ENCODE peak calls at places on chromosome 18, in ten cellular contexts. L is GM12865, P is dorsolateral prefrontal cortex, V is mucosa of descending colon, O is foreskin fibroblast, C is MCF 10A, J is IMR-90, Y is left lung, K is neural progenitor cell, E is transverse colon. M is an unnamed sample.

GRCh38 chr18:53795061-53795460 is 429.4 kb downstream of the MBD2 start:
- DNase-seq in P (no peak), J (no peak), V (no peak), E (no peak), Y (no peak), K (no peak), C (peak; percentile 48), O (peak; percentile 23), L (no peak), M (no peak)

GRCh38 chr18:11946756-11947155 is 34.6 kb upstream of the IMPA2 start:
- DNase-seq in C (peak; percentile 49), E (no peak), Y (no peak), O (no peak), P (no peak), L (no peak), J (peak; percentile 67), V (no peak), K (peak; percentile 24), M (no peak)

GRCh38 chr18:13318644-13319501 is 100.3 kb downstream of the LDLRAD4 start:
- DNase-seq in J (no peak), E (no peak), C (no peak), K (no peak), O (no peak), P (no peak), Y (no peak), V (no peak), L (no peak), M (no peak)

GRCh38 chr18:75252136-75252535 is 41.5 kb downstream of the TSHZ1 start:
- DNase-seq in V (no peak), O (no peak), Y (no peak), C (no peak), K (no peak), J (no peak), E (no peak), L (no peak), P (no peak), M (no peak)

GRCh38 chr18:77106331-77106730 is 26.3 kb downstream of the MBP start:
- DNase-seq in K (no peak), O (no peak), Y (peak; percentile 71), L (peak; percentile 71), E (no peak), P (no peak), C (no peak), V (peak; percentile 83), J (no peak), M (no peak)

GRCh38 chr18:3525870-3526420 is 76.0 kb downstream of the TGIF1 start:
- DNase-seq in K (no peak), O (no peak), P (peak; percentile 63), Y (no peak), J (no peak), E (peak; percentile 18), L (peak; percentile 88), C (no peak), V (no peak), M (peak; percentile 59)

GRCh38 chr18:56353676-56354260 is 284.6 kb downstream of the TXNL1 start:
- DNase-seq in P (no peak), C (no peak), O (no peak), J (no peak), K (no peak), E (no peak), V (no peak), L (no peak), Y (no peak), M (no peak)

GRCh38 chr18:39990540-39990939 is 1964.5 kb upstream of the PIK3C3 start:
- DNase-seq in P (no peak), K (peak; percentile 43), C (no peak), V (no peak), L (no peak), E (no peak), O (no peak), J (no peak), Y (no peak), M (no peak)

GRCh38 chr18:13611058-13611615 is 115.2 kb downstream of the FAM210A start:
- DNase-seq in K (peak; percentile 51), Y (no peak), P (peak; percentile 64), C (no peak), V (no peak), E (peak; percentile 45), O (peak; percentile 1), J (peak; percentile 13), L (peak; percentile 84), M (peak; percentile 74)

GRCh38 chr18:62327977-62328376 is 2.9 kb downstream of the TNFRSF11A start:
- DNase-seq in O (no peak), C (no peak), Y (no peak), V (no peak), P (no peak), E (peak; percentile 33), J (no peak), K (no peak), L (no peak), M (no peak)

GRCh38 chr18:8773980-8774379 is 68.6 kb downstream of the MTCL1 start:
- DNase-seq in V (no peak), O (no peak), P (no peak), K (no peak), L (no peak), C (no peak), Y (no peak), E (no peak), J (no peak), M (no peak)

GRCh38 chr18:21110667-21111350 is 804 bp downstream of the ROCK1 start:
- DNase-seq in E (peak; percentile 67), J (peak; percentile 46), Y (peak; percentile 92), C (peak; percentile 36), L (peak; percentile 79), O (no peak), V (peak; percentile 83), K (no peak), P (no peak), M (peak; percentile 38)

GRCh38 chr18:77108001-77108692 is 24.4 kb downstream of the MBP start:
- DNase-seq in V (no peak), K (peak; percentile 26), C (no peak), Y (no peak), O (peak; percentile 92), E (peak; percentile 51), L (peak; percentile 62), J (peak; percentile 92), P (peak; percentile 56), M (no peak)

GRCh38 chr18:7872569-7872968 is 305.5 kb downstream of the PTPRM start:
- DNase-seq in C (peak; percentile 89), E (no peak), J (peak; percentile 62), L (no peak), K (no peak), O (peak; percentile 57), V (no peak), Y (no peak), P (no peak), M (no peak)

GRCh38 chr18:10169064-10169562 is 255.3 kb downstream of the VAPA start:
- DNase-seq in P (no peak), J (peak; percentile 72), C (peak; percentile 76), V (no peak), E (no peak), Y (no peak), O (peak; percentile 86), L (no peak), K (no peak), M (no peak)

GRCh38 chr18:12423820-12424219 is 16.1 kb downstream of the PRELID3A start:
- DNase-seq in P (peak; percentile 14), K (no peak), O (no peak), L (no peak), J (no peak), V (no peak), E (no peak), Y (no peak), C (no peak), M (no peak)

GRCh38 chr18:48834421-48835011 is 116.2 kb downstream of the SMAD7 start:
- DNase-seq in P (peak; percentile 61), V (peak; percentile 86), C (peak; percentile 96), K (no peak), Y (peak; percentile 90), E (peak; percentile 69), L (peak; percentile 90), J (peak; percentile 96), O (peak; percentile 97), M (peak; percentile 71)

GRCh38 chr18:68504441-68505221 is 210.3 kb downstream of the TMX3 start:
- DNase-seq in E (no peak), C (no peak), P (no peak), J (no peak), O (no peak), K (no peak), V (no peak), Y (no peak), L (no peak), M (no peak)

GRCh38 chr18:7417742-7418141 is 149.4 kb upstream of the PTPRM start:
- DNase-seq in C (peak; percentile 95), J (no peak), Y (no peak), L (no peak), O (no peak), P (no peak), E (no peak), V (no peak), K (no peak), M (no peak)

GRCh38 chr18:23812566-23813440 is 123.5 kb downstream of the LAMA3 start:
- DNase-seq in K (no peak), V (no peak), J (peak; percentile 19), E (no peak), C (peak; percentile 35), Y (no peak), O (no peak), L (peak; percentile 23), P (no peak), M (peak; percentile 32)
- TF ChIP-seq CTCF in K (peak; percentile 69), V (no peak), J (peak; percentile 66), E (peak; percentile 58), C (peak; percentile 59), Y (peak; percentile 29), O (peak; percentile 23), L (peak; percentile 40), P (peak; percentile 80), M (peak; percentile 41)

GRCh38 chr18:32674491-32674890 is 98.3 kb downstream of the KLHL14 start:
- DNase-seq in Y (no peak), K (peak; percentile 40), E (no peak), O (no peak), J (no peak), P (no peak), L (no peak), V (no peak), C (peak; percentile 31), M (no peak)
- TF ChIP-seq CTCF in Y (no peak), K (peak; percentile 54), E (no peak), O (no peak), J (no peak), P (no peak), L (no peak), V (no peak), C (peak; percentile 30), M (no peak)

DNA sequence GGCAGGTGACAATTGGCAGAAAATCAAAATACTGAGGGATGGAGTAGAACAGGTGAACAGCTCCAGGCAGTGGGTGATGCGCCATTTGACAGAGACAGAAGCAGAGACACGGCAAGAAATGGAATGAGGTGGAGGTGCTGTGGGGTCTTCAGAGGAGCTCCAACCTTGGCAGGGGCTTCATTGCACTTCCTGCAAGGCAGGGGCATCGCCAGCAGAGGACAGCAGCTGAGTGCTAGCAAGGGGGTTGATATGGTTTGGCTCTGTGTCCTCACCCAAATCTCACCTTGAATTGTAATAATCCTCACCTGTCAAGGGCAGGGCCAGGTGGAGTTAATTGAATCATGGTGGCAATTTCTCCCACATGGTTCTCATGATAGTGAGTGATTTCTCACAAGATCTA is 42.8 kb downstream of the CCDC68 start:
- DNase-seq in K (no peak), E (no peak), Y (no peak), J (no peak), C (no peak), V (no peak), L (no peak), P (no peak), O (no peak), M (no peak)
- TF ChIP-seq CTCF in K (no peak), E (no peak), Y (no peak), J (no peak), C (no peak), V (no peak), L (peak; percentile 10), P (no peak), O (no peak), M (peak; percentile 27)

GRCh38 chr18:58391932-58392331 is 237.0 kb downstream of the ALPK2 start:
- DNase-seq in P (no peak), Y (no peak), K (peak; percentile 33), C (no peak), J (no peak), O (no peak), L (no peak), V (no peak), E (no peak), M (no peak)
- TF ChIP-seq CTCF in P (no peak), Y (no peak), K (peak; percentile 42), C (no peak), J (no peak), O (no peak), L (no peak), V (no peak), E (no peak), M (no peak)